ENCODE peak calls at places on chromosomes 1 and 21, in four cellular contexts. N is MCF 10A, G is fibroblast of villous mesenchyme, K is IMR-90. P is an unnamed sample.

GRCh38 chr21:36820176-36821031 is 121.5 kb downstream of the SIM2 start:
- DNase-seq in N (no peak), G (no peak), K (no peak), P (no peak)

GRCh38 chr1:76759950-76760349 is 107.3 kb upstream of the ST6GALNAC5 start:
- DNase-seq in N (peak), G (peak), K (peak), P (no peak)

GRCh38 chr1:30525980-30526651 is 197.3 kb downstream of the MATN1 start:
- DNase-seq in N (peak), G (peak), K (peak), P (no peak)

GRCh38 chr1:32247983-32248889 is 1.2 kb downstream of the FAM167B start:
- DNase-seq in N (peak), G (peak), K (peak), P (peak)

GRCh38 chr1:167517535-167518330 is 596 bp downstream of the CD247 start:
- DNase-seq in N (peak), G (no peak), K (no peak), P (no peak)

GRCh38 chr1:215523906-215524305 is 43.2 kb upstream of the KCTD3 start:
- DNase-seq in N (no peak), G (peak), K (peak), P (no peak)

GRCh38 chr1:6251233-6251632 is 7.3 kb downstream of the HES3 start:
- DNase-seq in N (no peak), G (no peak), K (no peak), P (no peak)

GRCh38 chr21:42575111-42575510 is 61.5 kb downstream of the SLC37A1 start:
- DNase-seq in N (no peak), G (no peak), K (no peak), P (no peak)

GRCh38 chr1:53593758-53594380 is 134.7 kb downstream of the DMRTB1 start:
- DNase-seq in N (no peak), G (no peak), K (no peak), P (no peak)

DNA sequence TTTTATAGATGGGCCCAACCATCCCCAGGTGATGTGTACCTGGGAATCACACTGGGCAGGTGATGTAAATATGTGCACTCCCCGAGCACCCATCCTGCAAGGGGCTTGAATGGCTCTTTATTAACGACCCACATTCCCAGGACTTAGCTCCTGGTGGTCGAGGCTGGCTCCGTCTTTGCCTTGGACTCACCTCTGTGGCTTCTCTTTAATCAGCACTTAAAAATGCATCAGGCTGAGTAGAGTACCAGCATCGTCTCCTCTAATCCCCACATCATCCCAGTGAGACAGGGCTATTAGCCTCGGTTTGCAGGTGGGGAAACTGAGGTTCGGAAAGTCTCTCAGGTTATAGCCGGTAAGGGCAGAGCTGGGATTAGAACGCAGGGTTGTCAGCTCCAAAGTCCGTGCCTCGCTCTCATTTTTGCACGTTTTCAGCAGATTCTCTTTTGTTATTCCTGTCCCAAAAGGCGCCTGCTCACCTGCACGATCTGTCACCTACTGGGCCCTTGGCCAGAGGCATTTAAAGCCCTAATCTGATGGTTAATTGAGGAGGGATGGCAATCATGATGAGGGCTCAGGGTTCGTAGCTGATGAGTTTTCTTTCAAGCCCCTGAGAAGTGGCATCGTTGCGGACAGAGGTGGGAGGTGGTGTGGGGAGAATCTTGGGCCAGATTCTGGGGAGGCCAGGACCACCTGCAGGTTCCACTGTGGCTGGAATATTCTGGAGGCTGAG is 29.5 kb downstream of the SPSB1 start:
- DNase-seq in N (no peak), G (no peak), K (no peak), P (no peak)
- TF ChIP-seq CTCF in N (no peak), G (no peak), K (no peak), P (no peak)

GRCh38 chr1:22317231-22317919 is 134.3 kb upstream of the ZBTB40 start:
- DNase-seq in N (peak), G (no peak), K (no peak), P (no peak)
- TF ChIP-seq CTCF in N (peak), G (peak), K (peak), P (peak)

GRCh38 chr1:172268237-172268636 is 152.2 kb upstream of the C1orf105 start:
- DNase-seq in N (peak), G (no peak), K (no peak), P (no peak)

GRCh38 chr1:172269084-172269483 is 151.4 kb upstream of the C1orf105 start:
- DNase-seq in N (no peak), G (no peak), K (no peak), P (no peak)

GRCh38 chr1:172270605-172271004 is 149.9 kb upstream of the C1orf105 start:
- DNase-seq in N (no peak), G (no peak), K (peak), P (no peak)

GRCh38 chr1:172272087-172272486 is 148.4 kb upstream of the C1orf105 start:
- DNase-seq in N (no peak), G (no peak), K (no peak), P (no peak)

GRCh38 chr1:172269644-172270043 is 150.8 kb upstream of the C1orf105 start:
- DNase-seq in N (peak), G (peak), K (peak), P (no peak)
- TF ChIP-seq CTCF in N (no peak), G (no peak), K (no peak), P (no peak)

GRCh38 chr1:190507357-190507756 is 29.7 kb upstream of the BRINP3 start:
- DNase-seq in N (no peak), G (no peak), K (no peak), P (no peak)

GRCh38 chr1:190511554-190511953 is 33.9 kb upstream of the BRINP3 start:
- DNase-seq in N (no peak), G (no peak), K (no peak), P (no peak)
- TF ChIP-seq CTCF in N (no peak), G (no peak), K (no peak), P (no peak)

DNA sequence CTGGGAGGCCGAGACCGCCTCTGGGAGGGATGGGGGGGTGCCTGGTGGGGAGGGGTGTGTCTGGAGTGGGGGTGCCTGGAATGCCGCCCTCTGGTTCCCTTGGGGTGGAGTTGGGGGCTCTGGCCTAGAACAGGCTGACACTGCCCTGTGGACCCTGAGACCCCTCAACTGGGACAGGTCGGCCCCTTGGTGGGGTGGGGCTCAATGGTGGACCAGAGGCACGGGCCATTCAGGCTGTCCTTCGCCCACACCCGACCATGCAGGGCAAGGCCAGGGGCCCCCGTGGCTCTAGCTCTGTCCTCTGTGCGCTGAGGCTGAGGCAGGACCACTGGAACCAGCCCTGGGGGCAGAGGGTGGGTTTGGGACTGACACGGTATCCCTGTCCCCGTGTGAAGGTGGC is 14.7 kb downstream of the PFKL start:
- DNase-seq in N (no peak), G (no peak), K (no peak), P (no peak)
- TF ChIP-seq CTCF in N (no peak), G (no peak), K (no peak), P (no peak)

GRCh38 chr1:216566809-216567208 is 143.6 kb upstream of the USH2A start:
- DNase-seq in N (peak), G (peak), K (peak), P (no peak)
- TF ChIP-seq CTCF in N (peak), G (peak), K (peak), P (peak)

P was measured in D721Med.